ENCODE peak calls at places on chromosomes 6 and 20, in ten cellular contexts. R, J, M, C, H, E, D, U, G and Q are unnamed samples. For H3K4me1, the result is how much of the 10 kb centered on the place peaks cover.

GRCh38 chr6:53718597-53719460 is 53.3 kb upstream of the KLHL31 start:
- DNase-seq in R (no peak), J (peak), M (peak), C (peak), H (peak), E (peak), D (peak), U (no peak), G (peak), Q (peak)

GRCh38 chr6:140566706-140567330 is 1192.4 kb upstream of the CITED2 start:
- DNase-seq in R (no peak), J (no peak), M (no peak), C (no peak), H (peak), E (peak), D (peak), U (no peak), G (no peak), Q (peak)

GRCh38 chr6:1838604-1839003 is 228.9 kb downstream of the FOXC1 start:
- DNase-seq in R (no peak), J (no peak), M (no peak), C (no peak), H (no peak), E (no peak), D (no peak), U (no peak), G (no peak), Q (peak)

GRCh38 chr6:36053878-36054277 is 26.3 kb downstream of the MAPK14 start:
- DNase-seq in R (no peak), J (no peak), M (no peak), C (no peak), H (no peak), E (no peak), D (no peak), U (no peak), G (no peak), Q (no peak)

GRCh38 chr6:162899148-162899547 is 171.4 kb downstream of the PACRG start:
- DNase-seq in R (no peak), J (no peak), M (no peak), C (no peak), H (no peak), E (no peak), D (no peak), U (no peak), G (no peak), Q (no peak)

GRCh38 chr6:16028966-16029365 is 99.9 kb upstream of the MYLIP start:
- DNase-seq in R (no peak), J (no peak), M (no peak), C (no peak), H (no peak), E (no peak), D (no peak), U (no peak), G (no peak), Q (no peak)

GRCh38 chr6:2751871-2752270 is 1.1 kb upstream of the MYLK4 start:
- DNase-seq in R (no peak), J (no peak), M (no peak), C (no peak), H (no peak), E (no peak), D (no peak), U (no peak), G (no peak), Q (no peak)

GRCh38 chr6:158475344-158476302 is 84.3 kb upstream of the TMEM181 start:
- DNase-seq in R (no peak), J (no peak), M (no peak), C (no peak), H (peak), E (peak), D (no peak), U (no peak), G (peak), Q (peak)

GRCh38 chr6:107653183-107653580 is 163.3 kb downstream of the SOBP start:
- DNase-seq in R (no peak), J (no peak), M (no peak), C (no peak), H (no peak), E (no peak), D (peak), U (no peak), G (no peak), Q (no peak)

GRCh38 chr20:17775600-17775999 is 75.8 kb downstream of the BANF2 start:
- DNase-seq in R (no peak), J (no peak), M (no peak), C (no peak), H (no peak), E (no peak), D (no peak), U (no peak), G (no peak), Q (no peak)
- H3K4me1 ChIP-seq in R (under half), J (under half), M (under half), C (under half), H (under half), E (under half), D (under half), U (under half), G (under half), Q (under half)

DNA sequence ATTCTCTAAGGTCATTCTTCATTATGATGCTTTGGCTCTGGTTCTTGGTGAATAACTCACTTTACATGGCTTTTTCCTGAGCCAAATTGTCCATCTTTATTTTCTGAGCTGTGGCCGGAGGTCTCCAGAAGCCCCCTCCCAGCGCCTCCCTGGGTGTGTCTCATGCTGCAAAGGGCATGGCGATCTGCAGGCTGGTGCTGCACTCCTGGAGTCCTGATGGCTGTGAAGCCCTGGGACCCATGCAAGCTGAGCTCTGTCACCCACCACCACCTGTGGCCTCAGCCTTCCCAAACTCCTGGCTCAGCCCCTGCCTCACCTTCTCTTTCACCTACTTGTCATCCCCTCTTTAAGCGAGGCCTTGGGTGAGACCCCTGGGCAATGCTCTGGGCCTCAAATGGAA is 96.9 kb downstream of the CEBPB start:
- DNase-seq in R (no peak), J (no peak), M (no peak), C (no peak), H (no peak), E (no peak), D (no peak), U (peak), G (no peak), Q (no peak)
- H3K27ac ChIP-seq in R (no peak), J (no peak), M (peak), C (no peak), H (no peak), E (peak), D (no peak), U (no peak), G (peak), Q (no peak)

DNA sequence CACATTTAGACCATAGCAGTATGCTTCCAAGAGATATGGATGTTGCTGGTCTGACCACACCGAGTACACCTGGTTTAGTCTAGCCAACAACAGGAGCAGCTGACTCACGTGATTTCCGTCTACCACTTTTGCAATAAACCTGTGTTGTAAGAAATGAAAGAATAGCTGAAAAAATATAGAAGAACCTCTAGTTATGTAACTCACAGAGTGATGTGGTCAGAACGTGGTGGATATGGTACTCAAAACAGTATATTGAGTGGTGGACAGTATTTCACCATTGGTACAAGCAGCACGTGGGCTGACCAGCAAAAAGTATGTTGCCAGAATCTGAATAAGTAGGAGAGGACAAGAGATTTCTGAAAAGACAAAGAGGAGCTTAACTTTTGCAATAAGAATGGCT is 226.9 kb downstream of the TBC1D7 start:
- DNase-seq in R (no peak), J (no peak), M (no peak), C (no peak), H (no peak), E (no peak), D (no peak), U (no peak), G (no peak), Q (no peak)
- H3K4me1 ChIP-seq in R (under half), J (under half), M (under half), C (under half), H (under half), E (under half), D (under half), U (under half), G (under half), Q (under half)

GRCh38 chr20:41650221-41650948 is 32.2 kb upstream of the CHD6 start:
- DNase-seq in R (no peak), J (no peak), M (no peak), C (peak), H (peak), E (no peak), D (no peak), U (no peak), G (peak), Q (no peak)

GRCh38 chr20:41657655-41658054 is 39.5 kb upstream of the CHD6 start:
- DNase-seq in R (no peak), J (no peak), M (no peak), C (no peak), H (no peak), E (no peak), D (no peak), U (no peak), G (no peak), Q (no peak)

GRCh38 chr20:41654884-41655283 is 36.7 kb upstream of the CHD6 start:
- DNase-seq in R (no peak), J (no peak), M (peak), C (no peak), H (peak), E (peak), D (peak), U (no peak), G (peak), Q (peak)

GRCh38 chr20:41654292-41654691 is 36.1 kb upstream of the CHD6 start:
- DNase-seq in R (no peak), J (no peak), M (no peak), C (no peak), H (no peak), E (no peak), D (no peak), U (no peak), G (peak), Q (no peak)

DNA sequence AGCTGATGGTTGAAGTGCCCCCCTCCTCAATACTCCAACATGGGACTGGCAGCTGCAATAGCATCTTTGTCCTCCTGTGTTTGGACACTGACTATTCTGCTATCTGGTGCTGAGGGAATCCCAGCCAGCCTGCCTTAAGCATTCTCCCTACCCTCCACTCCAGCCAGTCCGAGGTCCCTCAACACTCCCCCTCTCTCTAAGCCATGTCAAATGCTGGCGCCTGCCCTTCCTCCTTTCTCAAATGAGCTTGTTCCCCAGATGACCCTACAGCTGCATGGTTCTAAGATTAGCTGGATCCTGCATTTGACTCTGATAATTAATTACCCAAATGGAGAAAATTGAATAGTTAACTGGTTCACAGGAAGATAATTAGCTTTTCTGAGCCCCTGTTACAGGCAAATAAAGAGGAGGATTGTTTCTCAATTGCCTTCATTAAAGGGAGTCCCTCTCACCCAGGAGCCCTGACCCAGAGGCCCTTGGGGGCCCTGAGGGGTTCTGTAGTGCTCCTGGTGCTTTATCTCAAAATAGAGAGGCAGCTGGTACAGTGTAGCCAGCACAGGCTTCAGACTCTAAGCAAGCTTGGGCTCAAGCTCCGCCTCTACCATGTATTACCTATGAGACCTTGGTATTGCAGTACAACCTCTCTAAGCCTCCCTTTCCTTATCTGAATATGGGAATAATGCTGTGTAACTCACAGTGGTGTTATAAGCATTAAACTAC is 37.9 kb upstream of the CHD6 start:
- DNase-seq in R (peak), J (no peak), M (no peak), C (no peak), H (no peak), E (no peak), D (no peak), U (no peak), G (no peak), Q (no peak)
- H3K27ac ChIP-seq in R (no peak), J (no peak), M (no peak), C (no peak), H (no peak), E (no peak), D (no peak), U (no peak), G (no peak), Q (no peak)

GRCh38 chr20:46544576-46544975 is 5.9 kb downstream of the OCSTAMP start:
- DNase-seq in R (no peak), J (no peak), M (no peak), C (no peak), H (no peak), E (peak), D (no peak), U (no peak), G (no peak), Q (no peak)
- H3K4me1 ChIP-seq in R (under half), J (under half), M (under half), C (under half), H (under half), E (under half), D (under half), U (under half), G (under half), Q (under half)

DNA sequence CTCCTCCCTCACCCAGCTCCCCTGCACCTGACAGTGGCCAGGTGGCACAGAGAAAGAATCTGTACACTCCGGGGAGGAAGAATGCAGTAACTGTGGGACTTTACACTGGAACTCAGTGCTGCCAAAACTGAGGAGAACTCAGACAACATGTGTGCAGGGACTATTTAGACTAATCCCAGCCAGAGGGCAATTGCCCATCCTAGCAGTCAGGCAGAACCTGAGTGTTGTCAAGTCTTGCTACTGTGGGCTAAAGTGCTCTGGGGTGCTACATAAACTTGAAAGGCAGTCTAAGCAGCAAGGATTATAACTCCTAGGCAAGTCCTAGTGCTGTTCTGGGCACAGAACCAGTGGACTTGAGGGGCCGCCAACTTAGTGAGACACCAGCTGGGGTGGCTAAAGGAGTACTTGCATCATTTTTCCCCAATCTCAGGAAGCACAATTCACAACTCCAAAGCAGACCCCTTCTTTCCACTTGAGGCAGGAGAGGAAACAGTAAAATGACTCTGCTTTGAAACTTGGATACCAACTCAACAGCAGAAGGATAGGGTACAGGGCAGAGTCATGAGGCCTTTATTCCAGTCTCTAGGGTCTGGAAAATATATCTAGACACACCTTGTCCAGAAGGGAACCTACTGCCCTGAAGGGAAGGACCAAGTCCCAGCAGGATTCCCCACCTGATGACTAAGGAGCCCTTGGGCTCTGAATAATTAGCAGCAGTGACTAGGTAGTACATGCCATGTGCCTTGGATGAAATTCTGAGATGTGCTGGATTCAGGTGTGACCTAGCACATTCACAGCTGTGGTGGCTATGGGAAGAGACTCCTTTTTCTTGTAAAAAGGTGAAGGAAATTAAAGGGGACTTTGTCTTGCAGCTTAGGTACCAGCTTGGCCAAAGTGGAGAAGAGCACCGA is 364.0 kb upstream of the PTCHD4 start:
- DNase-seq in R (no peak), J (no peak), M (no peak), C (no peak), H (no peak), E (peak), D (no peak), U (no peak), G (no peak), Q (no peak)
- H3K27ac ChIP-seq in R (no peak), J (no peak), M (no peak), C (no peak), H (no peak), E (no peak), D (no peak), U (no peak), G (no peak), Q (no peak)

GRCh38 chr20:25292176-25292891 is 44.4 kb downstream of the PYGB start:
- DNase-seq in R (no peak), J (no peak), M (no peak), C (no peak), H (no peak), E (no peak), D (no peak), U (no peak), G (no peak), Q (no peak)
- H3K4me1 ChIP-seq in R (under half), J (under half), M (under half), C (under half), H (under half), E (under half), D (under half), U (under half), G (under half), Q (under half)